ENCODE peak calls at places on chromosome 11, in eight cellular contexts. W is PC-3, Z is fibroblast of lung, Y is neural progenitor cell, D is H9, P is kidney, N is HCT116, J is IMR-90. U is an unnamed sample.

GRCh38 chr11:78453140-78453935 is 35.7 kb upstream of the GAB2 start:
- DNase-seq in P (no peak), Z (peak), W (no peak), Y (no peak), J (peak), D (no peak), N (no peak), U (no peak)

GRCh38 chr11:7523416-7524210 is 9.8 kb downstream of the PPFIBP2 start:
- DNase-seq in N (no peak), D (no peak), J (no peak), P (no peak), Z (no peak), W (no peak), Y (no peak), U (no peak)

GRCh38 chr11:131904756-131905155 is 534.3 kb downstream of the NTM start:
- DNase-seq in W (no peak), J (no peak), P (no peak), D (peak), N (no peak), Z (no peak), Y (peak), U (no peak)

GRCh38 chr11:17531071-17531817 is 13.0 kb downstream of the USH1C start:
- DNase-seq in J (no peak), W (peak), P (no peak), Z (no peak), N (no peak), Y (no peak), D (no peak), U (no peak)

GRCh38 chr11:72613450-72613849 is 60.8 kb downstream of the PDE2A start:
- DNase-seq in D (no peak), J (no peak), W (no peak), N (no peak), P (no peak), Y (no peak), Z (no peak), U (no peak)

GRCh38 chr11:117638913-117639543 is 158.0 kb downstream of the DSCAML1 start:
- DNase-seq in D (no peak), Z (no peak), Y (no peak), P (no peak), J (no peak), W (no peak), N (no peak), U (no peak)

GRCh38 chr11:133955945-133956421 is 785 bp downstream of the IGSF9B start:
- DNase-seq in P (no peak), Z (no peak), N (no peak), J (no peak), W (no peak), D (no peak), Y (peak), U (peak)

GRCh38 chr11:83054904-83055380 is 16.8 kb downstream of the RAB30 start:
- DNase-seq in P (no peak), W (peak), D (no peak), J (no peak), Y (no peak), Z (no peak), N (no peak), U (no peak)

GRCh38 chr11:125591659-125592304 is 870 bp upstream of the STT3A start:
- DNase-seq in Y (peak), J (peak), W (peak), N (no peak), P (peak), Z (peak), D (peak), U (peak)

GRCh38 chr11:106880121-106880520 is 138.2 kb downstream of the GUCY1A2 start:
- DNase-seq in Y (peak), N (no peak), W (no peak), P (no peak), D (peak), Z (no peak), J (no peak), U (no peak)

GRCh38 chr11:96311120-96311568 is 31.9 kb downstream of the MAML2 start:
- DNase-seq in J (peak), Z (peak), P (no peak), D (no peak), W (peak), N (no peak), Y (no peak), U (no peak)

GRCh38 chr11:1883342-1884122 is 8.2 kb downstream of the PRR33 start:
- DNase-seq in P (peak), Z (no peak), Y (no peak), J (no peak), W (no peak), D (peak), N (no peak), U (no peak)

GRCh38 chr11:116534270-116534975 is 238.4 kb downstream of the BUD13 start:
- DNase-seq in J (no peak), W (no peak), D (no peak), Z (no peak), P (no peak), Y (no peak), N (no peak), U (no peak)

GRCh38 chr11:16979708-16980622 is 34.2 kb downstream of the PLEKHA7 start:
- DNase-seq in N (no peak), Y (peak), J (no peak), D (no peak), Z (no peak), P (no peak), W (no peak), U (no peak)

GRCh38 chr11:69682221-69682620 is 7.1 kb upstream of the LTO1 start:
- DNase-seq in N (no peak), J (no peak), D (no peak), Y (no peak), W (peak), Z (no peak), P (no peak), U (no peak)

GRCh38 chr11:69685348-69685747 is 10.2 kb upstream of the LTO1 start:
- DNase-seq in P (no peak), D (no peak), N (no peak), W (no peak), Y (no peak), Z (no peak), J (no peak), U (no peak)

GRCh38 chr11:69682681-69683326 is 7.7 kb upstream of the LTO1 start:
- DNase-seq in Y (no peak), Z (no peak), N (no peak), J (no peak), P (no peak), W (no peak), D (no peak), U (no peak)

GRCh38 chr11:69684651-69685050 is 9.5 kb upstream of the LTO1 start:
- DNase-seq in P (no peak), Y (no peak), Z (no peak), N (no peak), D (no peak), J (no peak), W (no peak), U (no peak)

GRCh38 chr11:69683764-69684333 is 8.7 kb upstream of the LTO1 start:
- DNase-seq in Y (peak), D (peak), W (peak), P (no peak), J (no peak), N (no peak), Z (no peak), U (no peak)
- TF ChIP-seq CTCF in Y (peak), D (peak), W (peak), P (peak), J (peak), N (peak), Z (no peak), U (peak)

GRCh38 chr11:33828604-33829429 is 54.5 kb upstream of the FBXO3 start:
- DNase-seq in J (no peak), P (peak), Y (peak), D (peak), Z (no peak), N (no peak), W (no peak), U (no peak)
- H3K9ac ChIP-seq in J (no peak), P (no peak), Y (no peak), D (no peak), Z (no peak), N (no peak), W (peak), U (no peak)

GRCh38 chr11:58070585-58070984 is 39.8 kb downstream of the OR6Q1 start:
- DNase-seq in J (no peak), N (no peak), Z (no peak), P (no peak), D (no peak), Y (no peak), W (no peak), U (no peak)

GRCh38 chr11:58067685-58068084 is 36.9 kb downstream of the OR6Q1 start:
- DNase-seq in W (peak), Y (no peak), J (peak), P (no peak), D (no peak), N (no peak), Z (no peak), U (no peak)

GRCh38 chr11:58068640-58069039 is 37.9 kb downstream of the OR6Q1 start:
- DNase-seq in J (no peak), W (no peak), P (no peak), Z (no peak), N (no peak), D (no peak), Y (no peak), U (no peak)
- TF ChIP-seq CTCF in J (no peak), W (peak), P (no peak), Z (no peak), N (no peak), D (peak), Y (peak), U (peak)

GRCh38 chr11:32635819-32636218 is 52.2 kb downstream of the EIF3M start:
- DNase-seq in N (no peak), D (no peak), J (no peak), Z (no peak), Y (no peak), P (no peak), W (no peak), U (no peak)
- H3K9ac ChIP-seq in N (no peak), D (no peak), J (no peak), Z (no peak), Y (no peak), P (no peak), W (no peak), U (no peak)

GRCh38 chr11:101438126-101438525 is 145.7 kb downstream of the TRPC6 start:
- DNase-seq in Y (no peak), W (no peak), D (no peak), N (no peak), Z (no peak), P (no peak), J (no peak), U (no peak)

GRCh38 chr11:101436511-101437142 is 147.2 kb downstream of the TRPC6 start:
- DNase-seq in Z (peak), P (no peak), D (peak), Y (peak), N (peak), J (peak), W (peak), U (peak)

GRCh38 chr11:101442171-101442570 is 141.6 kb downstream of the TRPC6 start:
- DNase-seq in P (no peak), J (peak), Y (no peak), N (no peak), Z (peak), D (no peak), W (peak), U (no peak)

GRCh38 chr11:101441747-101442146 is 142.1 kb downstream of the TRPC6 start:
- DNase-seq in P (no peak), Z (no peak), N (no peak), D (no peak), W (peak), Y (no peak), J (no peak), U (no peak)

DNA sequence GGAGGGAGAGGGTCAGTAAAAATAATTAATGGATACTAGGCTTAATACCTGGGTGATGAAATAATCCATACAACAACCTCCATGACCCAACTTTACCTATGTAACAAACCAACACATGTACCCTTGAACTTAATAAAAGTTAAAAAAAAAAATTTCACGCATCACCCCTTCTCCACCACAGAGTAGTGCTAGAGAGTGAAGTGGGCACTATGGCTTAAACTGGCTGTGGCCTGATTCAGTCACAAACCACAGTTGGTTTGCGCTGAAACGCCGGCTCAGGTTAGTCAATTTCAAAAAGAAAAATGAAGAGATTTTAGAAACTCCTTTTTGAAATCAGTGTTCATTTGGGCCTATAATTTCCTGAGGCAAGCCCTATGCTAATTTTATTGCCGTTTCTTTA is 144.3 kb downstream of the TRPC6 start:
- DNase-seq in P (no peak), N (no peak), Z (no peak), J (no peak), W (peak), D (no peak), Y (no peak), U (no peak)
- TF ChIP-seq CTCF in P (no peak), N (peak), Z (no peak), J (peak), W (peak), D (peak), Y (peak), U (peak)

DNA sequence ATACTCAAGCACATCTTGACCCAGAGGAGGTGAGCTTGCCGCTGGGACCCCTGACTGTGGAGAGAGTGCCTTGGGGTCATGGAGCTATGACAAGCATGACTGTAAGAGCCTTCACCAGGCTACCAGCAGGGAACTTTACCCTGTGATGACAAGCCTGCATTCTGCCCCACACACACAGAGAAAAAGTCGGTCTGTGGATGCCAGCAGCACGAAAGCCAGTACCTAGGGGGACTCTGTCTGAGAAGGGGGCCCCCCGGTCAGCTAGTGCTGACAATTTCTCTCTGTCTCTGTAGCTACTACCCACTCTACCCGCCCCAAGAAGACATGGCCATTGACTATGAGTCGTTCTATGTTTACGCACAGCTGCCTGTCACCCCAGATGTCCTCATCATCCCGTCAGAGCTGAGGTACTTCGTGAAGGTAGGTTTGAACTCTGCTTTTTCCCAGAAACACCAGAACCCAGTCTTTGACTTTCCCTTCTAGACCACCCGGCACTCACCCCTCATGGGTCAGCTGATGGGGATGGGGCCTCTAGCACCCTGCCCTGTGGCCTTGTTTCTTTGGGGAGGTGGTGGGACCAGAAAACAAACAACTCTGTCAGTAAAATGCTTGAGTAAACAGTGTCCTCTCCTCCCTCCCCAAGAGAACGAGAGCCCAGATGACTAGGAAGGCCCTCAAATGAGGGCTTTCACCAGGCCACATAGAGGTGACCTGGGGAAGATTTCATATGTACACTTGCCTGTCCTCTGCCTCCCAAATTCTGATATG is 18.9 kb upstream of the CDC42EP2 start:
- DNase-seq in J (no peak), P (peak), W (no peak), Y (no peak), N (no peak), Z (no peak), D (no peak), U (no peak)
- H3K9ac ChIP-seq in J (no peak), P (no peak), W (no peak), Y (no peak), N (no peak), Z (no peak), D (no peak), U (no peak)

DNA sequence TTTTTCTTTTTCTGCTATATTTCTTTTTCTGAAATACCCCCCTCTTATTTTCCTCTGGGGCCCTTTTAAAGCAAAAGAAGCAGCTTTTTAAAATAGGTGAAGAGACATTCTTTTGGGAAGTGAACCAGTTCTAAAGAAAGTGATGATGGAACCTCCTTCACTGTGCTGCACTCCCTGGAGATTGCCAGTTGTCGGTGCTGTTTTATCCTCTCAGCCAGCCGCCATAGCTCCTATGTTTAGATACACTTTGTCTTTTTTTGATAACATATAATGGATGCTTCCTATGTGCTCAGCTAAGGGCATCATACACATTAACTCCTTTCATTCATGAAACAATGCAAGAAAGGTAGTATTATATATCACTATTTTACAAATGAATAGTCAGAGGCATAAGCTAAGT is 14.0 kb downstream of the CFAP300 start:
- DNase-seq in P (no peak), Y (peak), D (no peak), N (no peak), Z (peak), W (no peak), J (peak), U (no peak)
- TF ChIP-seq CTCF in P (peak), Y (peak), D (peak), N (no peak), Z (peak), W (peak), J (peak), U (no peak)

GRCh38 chr11:63179446-63180068 is 35.5 kb upstream of the SLC22A24 start:
- DNase-seq in J (no peak), W (no peak), Z (no peak), Y (peak), D (no peak), P (no peak), N (no peak), U (no peak)
- H3K9ac ChIP-seq in J (no peak), W (no peak), Z (no peak), Y (no peak), D (no peak), P (no peak), N (no peak), U (no peak)